ENCODE peak calls at places on chromosomes 4 and X, in six cellular contexts. One of them, this sample, is unnamed.

GRCh38 chrX:67684136-67684535 is 140.3 kb downstream of the AR start:
- DNase-seq in IMR-90: no peak
- DNase-seq in trophoblast cell: no peak
- DNase-seq in mesenchymal stem cell: no peak
- DNase-seq in H9: no peak
- DNase-seq in mesendoderm: no peak
- DNase-seq in this sample: no peak

GRCh38 chr4:57109530-57109846 is 697 bp downstream of the IGFBP7 start:
- DNase-seq in mesenchymal stem cell: peak
- DNase-seq in mesendoderm: no peak
- DNase-seq in H9: no peak
- DNase-seq in IMR-90: no peak
- DNase-seq in trophoblast cell: no peak
- DNase-seq in this sample: no peak

GRCh38 chrX:34365482-34365881 is 233.4 kb upstream of the FAM47A start:
- DNase-seq in mesendoderm: peak
- DNase-seq in mesenchymal stem cell: peak
- DNase-seq in trophoblast cell: no peak
- DNase-seq in IMR-90: peak
- DNase-seq in H9: no peak
- DNase-seq in this sample: peak

GRCh38 chrX:87425618-87426017 is 92.0 kb upstream of the KLHL4 start:
- DNase-seq in IMR-90: no peak
- DNase-seq in mesendoderm: no peak
- DNase-seq in H9: no peak
- DNase-seq in mesenchymal stem cell: no peak
- DNase-seq in trophoblast cell: no peak
- DNase-seq in this sample: no peak

GRCh38 chr4:148376151-148376550 is 66.1 kb downstream of the NR3C2 start:
- DNase-seq in mesenchymal stem cell: no peak
- DNase-seq in H9: no peak
- DNase-seq in IMR-90: peak
- DNase-seq in mesendoderm: no peak
- DNase-seq in trophoblast cell: no peak
- DNase-seq in this sample: no peak

GRCh38 chr4:92305878-92306520 is 2.2 kb downstream of the GRID2 start:
- DNase-seq in mesendoderm: peak
- DNase-seq in IMR-90: no peak
- DNase-seq in trophoblast cell: no peak
- DNase-seq in H9: no peak
- DNase-seq in mesenchymal stem cell: peak
- DNase-seq in this sample: no peak

GRCh38 chrX:146264763-146265375 is 447.2 kb downstream of the SLITRK2 start:
- DNase-seq in mesendoderm: no peak
- DNase-seq in H9: no peak
- DNase-seq in trophoblast cell: no peak
- DNase-seq in IMR-90: no peak
- DNase-seq in mesenchymal stem cell: no peak
- DNase-seq in this sample: no peak

GRCh38 chr4:163108614-163109013 is 58.1 kb downstream of the NAF1 start:
- DNase-seq in trophoblast cell: no peak
- DNase-seq in mesendoderm: no peak
- DNase-seq in H9: no peak
- DNase-seq in IMR-90: no peak
- DNase-seq in mesenchymal stem cell: no peak
- DNase-seq in this sample: no peak

GRCh38 chr4:52588097-52588496 is 71.0 kb downstream of the USP46 start:
- DNase-seq in mesendoderm: peak
- DNase-seq in H9: peak
- DNase-seq in trophoblast cell: peak
- DNase-seq in IMR-90: peak
- DNase-seq in mesenchymal stem cell: peak
- DNase-seq in this sample: no peak

GRCh38 chr4:21467551-21467950 is 481.0 kb downstream of the KCNIP4 start:
- DNase-seq in IMR-90: no peak
- DNase-seq in mesenchymal stem cell: no peak
- DNase-seq in H9: no peak
- DNase-seq in mesendoderm: no peak
- DNase-seq in trophoblast cell: no peak
- DNase-seq in this sample: no peak

GRCh38 chr4:68162196-68162595 is 32.5 kb upstream of the TMPRSS11F start:
- DNase-seq in trophoblast cell: no peak
- DNase-seq in H9: no peak
- DNase-seq in mesenchymal stem cell: no peak
- DNase-seq in mesendoderm: no peak
- DNase-seq in IMR-90: no peak
- DNase-seq in this sample: no peak

GRCh38 chr4:185235480-185236154 is 26.2 kb downstream of the SNX25 start:
- DNase-seq in IMR-90: peak
- DNase-seq in trophoblast cell: peak
- DNase-seq in mesenchymal stem cell: peak
- DNase-seq in H9: no peak
- DNase-seq in mesendoderm: peak
- DNase-seq in this sample: no peak

GRCh38 chr4:11548529-11549176 is 120.0 kb upstream of the HS3ST1 start:
- DNase-seq in trophoblast cell: no peak
- DNase-seq in IMR-90: peak
- DNase-seq in H9: no peak
- DNase-seq in mesenchymal stem cell: peak
- DNase-seq in mesendoderm: no peak
- DNase-seq in this sample: no peak

GRCh38 chr4:180567080-180567479 is 1676.1 kb upstream of the TENM3 start:
- DNase-seq in IMR-90: no peak
- DNase-seq in H9: no peak
- DNase-seq in mesenchymal stem cell: no peak
- DNase-seq in mesendoderm: no peak
- DNase-seq in trophoblast cell: no peak
- DNase-seq in this sample: no peak

GRCh38 chr4:114361249-114361648 is 237.4 kb upstream of the UGT8 start:
- DNase-seq in trophoblast cell: no peak
- DNase-seq in mesendoderm: no peak
- DNase-seq in mesenchymal stem cell: peak
- DNase-seq in IMR-90: no peak
- DNase-seq in H9: no peak
- DNase-seq in this sample: no peak

GRCh38 chr4:114365591-114365990 is 233.0 kb upstream of the UGT8 start:
- DNase-seq in mesendoderm: no peak
- DNase-seq in trophoblast cell: no peak
- DNase-seq in mesenchymal stem cell: no peak
- DNase-seq in IMR-90: no peak
- DNase-seq in H9: no peak
- DNase-seq in this sample: no peak

GRCh38 chr4:114366368-114366767 is 232.2 kb upstream of the UGT8 start:
- DNase-seq in IMR-90: peak
- DNase-seq in mesenchymal stem cell: no peak
- DNase-seq in mesendoderm: no peak
- DNase-seq in trophoblast cell: no peak
- DNase-seq in H9: no peak
- DNase-seq in this sample: no peak

GRCh38 chr4:114368751-114369150 is 229.9 kb upstream of the UGT8 start:
- DNase-seq in IMR-90: no peak
- DNase-seq in mesendoderm: no peak
- DNase-seq in H9: no peak
- DNase-seq in mesenchymal stem cell: peak
- DNase-seq in trophoblast cell: no peak
- DNase-seq in this sample: no peak

DNA sequence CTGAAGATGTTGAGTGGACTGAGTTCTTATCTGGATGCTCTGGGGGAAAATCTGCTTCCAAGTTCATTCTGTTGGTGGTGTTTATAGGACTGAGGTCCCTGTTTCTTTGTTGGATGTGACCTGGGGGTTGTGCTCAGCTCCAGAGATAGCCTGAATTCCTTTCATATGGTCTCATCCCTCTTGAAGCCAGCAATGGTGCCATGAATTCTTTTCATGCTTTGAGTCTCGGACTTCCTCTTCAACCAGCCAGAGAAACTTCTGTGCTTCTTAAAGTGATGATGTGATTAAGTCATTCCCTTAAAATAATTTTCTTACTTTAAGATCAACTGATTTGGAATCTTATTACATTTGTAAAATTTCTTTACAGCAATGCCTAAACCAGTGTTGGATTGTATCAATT is 233.8 kb upstream of the UGT8 start:
- DNase-seq in mesenchymal stem cell: peak
- DNase-seq in trophoblast cell: no peak
- DNase-seq in IMR-90: peak
- DNase-seq in H9: no peak
- DNase-seq in mesendoderm: peak
- DNase-seq in this sample: no peak
- H3K27ac ChIP-seq in mesenchymal stem cell: peak
- H3K27ac ChIP-seq in trophoblast cell: peak
- H3K27ac ChIP-seq in IMR-90: peak
- H3K27ac ChIP-seq in H9: no peak
- H3K27ac ChIP-seq in mesendoderm: peak
- H3K27ac ChIP-seq in this sample: no peak

GRCh38 chr4:139083533-139084424 is 68.2 kb downstream of the NOCT start:
- DNase-seq in mesenchymal stem cell: peak
- DNase-seq in H9: peak
- DNase-seq in IMR-90: peak
- DNase-seq in mesendoderm: peak
- DNase-seq in trophoblast cell: peak
- DNase-seq in this sample: peak
- H3K4ac ChIP-seq in mesenchymal stem cell: peak
- H3K4ac ChIP-seq in H9: no peak
- H3K4ac ChIP-seq in IMR-90: peak
- H3K4ac ChIP-seq in mesendoderm: peak
- H3K4ac ChIP-seq in trophoblast cell: peak
- H3K4ac ChIP-seq in this sample: peak

DNA sequence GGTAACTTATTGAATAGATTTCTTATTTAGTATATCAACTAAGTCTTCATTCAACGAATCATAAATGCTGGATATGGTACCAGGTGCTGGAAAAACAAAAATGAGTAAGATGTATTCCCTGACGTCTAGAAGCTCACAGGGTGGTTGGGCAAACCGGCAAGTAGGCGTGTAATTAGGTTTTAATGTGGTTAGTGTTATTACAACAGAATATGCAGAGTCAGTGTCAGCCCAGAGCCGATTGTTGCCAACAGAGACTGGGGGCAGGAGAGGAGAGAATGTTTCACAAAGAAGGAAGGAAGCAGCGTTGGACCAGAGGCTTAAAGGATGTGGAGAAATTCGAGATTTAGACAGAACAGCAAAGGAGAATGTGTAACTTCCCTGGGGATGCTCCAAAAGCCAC is 111.7 kb downstream of the TENM3 start:
- DNase-seq in IMR-90: peak
- DNase-seq in H9: no peak
- DNase-seq in mesenchymal stem cell: no peak
- DNase-seq in mesendoderm: no peak
- DNase-seq in trophoblast cell: no peak
- DNase-seq in this sample: no peak
- H3K27ac ChIP-seq in IMR-90: no peak
- H3K27ac ChIP-seq in H9: no peak
- H3K27ac ChIP-seq in mesenchymal stem cell: no peak
- H3K27ac ChIP-seq in mesendoderm: no peak
- H3K27ac ChIP-seq in trophoblast cell: no peak
- H3K27ac ChIP-seq in this sample: no peak

GRCh38 chr4:2624782-2625548 is 88.5 kb downstream of the FAM193A start:
- DNase-seq in trophoblast cell: no peak
- DNase-seq in H9: no peak
- DNase-seq in IMR-90: no peak
- DNase-seq in mesenchymal stem cell: no peak
- DNase-seq in mesendoderm: no peak
- DNase-seq in this sample: no peak

GRCh38 chr4:2621419-2621818 is 85.0 kb downstream of the FAM193A start:
- DNase-seq in IMR-90: no peak
- DNase-seq in H9: no peak
- DNase-seq in trophoblast cell: no peak
- DNase-seq in mesenchymal stem cell: no peak
- DNase-seq in mesendoderm: no peak
- DNase-seq in this sample: no peak

GRCh38 chr4:2619459-2619858 is 83.0 kb downstream of the FAM193A start:
- DNase-seq in IMR-90: no peak
- DNase-seq in trophoblast cell: no peak
- DNase-seq in H9: no peak
- DNase-seq in mesenchymal stem cell: no peak
- DNase-seq in mesendoderm: peak
- DNase-seq in this sample: no peak

GRCh38 chr4:2626231-2626630 is 89.8 kb downstream of the FAM193A start:
- DNase-seq in trophoblast cell: no peak
- DNase-seq in mesenchymal stem cell: no peak
- DNase-seq in mesendoderm: no peak
- DNase-seq in IMR-90: no peak
- DNase-seq in H9: no peak
- DNase-seq in this sample: no peak

GRCh38 chr4:2623442-2623841 is 87.0 kb downstream of the FAM193A start:
- DNase-seq in H9: no peak
- DNase-seq in IMR-90: no peak
- DNase-seq in mesendoderm: no peak
- DNase-seq in trophoblast cell: no peak
- DNase-seq in mesenchymal stem cell: no peak
- DNase-seq in this sample: no peak
- H3K4ac ChIP-seq in H9: no peak
- H3K4ac ChIP-seq in IMR-90: no peak
- H3K4ac ChIP-seq in mesendoderm: no peak
- H3K4ac ChIP-seq in trophoblast cell: no peak
- H3K4ac ChIP-seq in mesenchymal stem cell: no peak
- H3K4ac ChIP-seq in this sample: no peak

DNA sequence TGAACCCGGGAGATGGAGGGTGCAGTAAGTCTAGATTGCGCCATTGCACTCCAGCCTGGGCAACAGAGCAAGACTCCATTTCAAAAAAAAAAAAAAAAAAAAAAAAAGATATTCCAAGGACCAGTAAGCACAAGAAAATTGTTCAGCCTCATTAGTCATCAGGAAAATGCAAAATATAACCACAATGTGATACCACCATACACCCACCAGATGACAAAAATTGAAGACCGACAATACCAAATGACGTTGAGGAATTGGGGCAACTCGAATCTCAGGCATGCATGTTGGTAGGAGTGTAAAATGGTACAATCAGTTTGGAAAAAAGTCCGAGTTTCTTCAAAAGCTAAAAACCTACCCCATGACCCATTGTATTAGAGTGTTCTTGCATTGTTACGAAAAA is 130.2 kb upstream of the FAM9B start:
- DNase-seq in mesendoderm: no peak
- DNase-seq in H9: no peak
- DNase-seq in mesenchymal stem cell: no peak
- DNase-seq in trophoblast cell: no peak
- DNase-seq in IMR-90: peak
- DNase-seq in this sample: no peak
- H3K27ac ChIP-seq in mesendoderm: no peak
- H3K27ac ChIP-seq in H9: no peak
- H3K27ac ChIP-seq in mesenchymal stem cell: no peak
- H3K27ac ChIP-seq in trophoblast cell: no peak
- H3K27ac ChIP-seq in IMR-90: no peak
- H3K27ac ChIP-seq in this sample: no peak

DNA sequence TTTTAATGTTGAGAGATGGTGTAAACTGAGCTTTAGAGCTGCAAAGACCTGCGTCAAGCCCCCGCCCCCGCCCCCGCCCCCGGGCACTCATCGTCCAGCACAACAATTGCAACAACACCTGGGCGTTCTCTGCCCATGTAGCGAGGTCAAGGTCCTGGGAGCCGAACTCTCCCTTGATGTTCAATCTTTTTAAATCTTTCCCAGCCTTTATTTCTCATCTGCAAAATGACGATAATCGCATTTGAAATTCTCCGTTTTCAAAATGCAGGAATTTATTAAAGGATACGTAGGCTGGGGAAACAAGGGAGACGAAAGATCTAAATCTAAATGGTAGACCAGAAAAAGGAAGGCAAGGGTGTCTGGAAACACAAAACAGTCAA is 648 bp upstream of the MSMO1 start:
- DNase-seq in mesenchymal stem cell: no peak
- DNase-seq in trophoblast cell: peak
- DNase-seq in IMR-90: peak
- DNase-seq in H9: peak
- DNase-seq in mesendoderm: peak
- DNase-seq in this sample: no peak
- H3K4ac ChIP-seq in mesenchymal stem cell: no peak
- H3K4ac ChIP-seq in trophoblast cell: no peak
- H3K4ac ChIP-seq in IMR-90: no peak
- H3K4ac ChIP-seq in H9: no peak
- H3K4ac ChIP-seq in mesendoderm: no peak
- H3K4ac ChIP-seq in this sample: no peak